ENCODE peak calls at places on chromosomes 4 and X, in four cellular contexts. U is GM04504, A is H9, C is SHP77. V is an unnamed sample.

GRCh38 chrX:24877854-24878650 is 137.7 kb downstream of the ARX start:
- DNase-seq in U (no peak), A (no peak), C (no peak), V (no peak)

GRCh38 chrX:40281341-40282005 is 183.7 kb upstream of the BCOR start:
- DNase-seq in U (no peak), A (no peak), C (no peak), V (no peak)

GRCh38 chr4:1711055-1711905 is 839 bp downstream of the SLBP start:
- DNase-seq in U (peak; percentile 29), A (peak; percentile 48), C (no peak), V (peak; percentile 69)

GRCh38 chr4:29310252-29310651 is 1409.9 kb upstream of the PCDH7 start:
- DNase-seq in U (no peak), A (no peak), C (no peak), V (no peak)

GRCh38 chr4:4521767-4522166 is 20.1 kb downstream of the STX18 start:
- DNase-seq in U (no peak), A (no peak), C (no peak), V (no peak)

GRCh38 chr4:91488946-91489345 is 814.8 kb upstream of the GRID2 start:
- DNase-seq in U (no peak), A (no peak), C (no peak), V (no peak)

GRCh38 chrX:56284269-56284668 is 52.1 kb downstream of the KLF8 start:
- DNase-seq in U (no peak), A (no peak), C (peak; percentile 16), V (no peak)

GRCh38 chr4:8392591-8393190 is 47.8 kb downstream of the ACOX3 start:
- DNase-seq in U (no peak), A (no peak), C (no peak), V (no peak)

GRCh38 chr4:150302553-150302952 is 224.3 kb downstream of the DCLK2 start:
- DNase-seq in U (peak; percentile 73), A (no peak), C (no peak), V (no peak)

GRCh38 chrX:146278381-146278780 is 460.8 kb downstream of the SLITRK2 start:
- DNase-seq in U (no peak), A (peak; percentile 36), C (no peak), V (no peak)

GRCh38 chr4:112732142-112732541 is 95.2 kb downstream of the LARP7 start:
- DNase-seq in U (no peak), A (no peak), C (no peak), V (no peak)

GRCh38 chr4:19913670-19914069 is 338.0 kb upstream of the SLIT2 start:
- DNase-seq in U (no peak), A (no peak), C (no peak), V (no peak)

GRCh38 chr4:185915271-185915670 is 103.3 kb upstream of the SORBS2 start:
- DNase-seq in U (no peak), A (no peak), C (no peak), V (no peak)

GRCh38 chr4:39970559-39971270 is 7.0 kb downstream of the PDS5A start:
- DNase-seq in U (no peak), A (peak; percentile 43), C (no peak), V (no peak)

GRCh38 chr4:173185832-173186545 is 17.4 kb downstream of the GALNT7 start:
- DNase-seq in U (no peak), A (no peak), C (no peak), V (no peak)

GRCh38 chrX:38880460-38880859 is 79.2 kb downstream of the MID1IP1 start:
- DNase-seq in U (no peak), A (no peak), C (peak; percentile 7), V (no peak)

GRCh38 chr4:138507527-138507926 is 265.4 kb upstream of the SLC7A11 start:
- DNase-seq in U (no peak), A (no peak), C (no peak), V (no peak)

GRCh38 chrX:144335402-144335801 is 451.5 kb downstream of the UBE2NL start:
- DNase-seq in U (no peak), A (peak; percentile 62), C (no peak), V (no peak)

GRCh38 chr4:83028976-83029375 is 6.0 kb upstream of the COPS4 start:
- DNase-seq in U (no peak), A (no peak), C (no peak), V (no peak)

GRCh38 chr4:89298788-89299152 is 8.8 kb downstream of the GPRIN3 start:
- DNase-seq in U (no peak), A (no peak), C (no peak), V (no peak)

GRCh38 chr4:7157666-7158065 is 34.7 kb upstream of the SORCS2 start:
- DNase-seq in U (no peak), A (peak; percentile 4), C (no peak), V (no peak)

GRCh38 chr4:144709159-144709558 is 63.2 kb downstream of the HHIP start:
- DNase-seq in U (no peak), A (no peak), C (no peak), V (no peak)

GRCh38 chr4:23972805-23973204 is 83.0 kb upstream of the PPARGC1A start:
- DNase-seq in U (no peak), A (no peak), C (no peak), V (no peak)

GRCh38 chr4:102761478-102761790 is 666 bp upstream of the MANBA start:
- DNase-seq in U (no peak), A (no peak), C (no peak), V (no peak)

GRCh38 chr4:8761824-8762205 is 109.8 kb downstream of the HMX1 start:
- DNase-seq in U (no peak), A (no peak), C (no peak), V (no peak)

GRCh38 chr4:74097161-74097560 is 1.8 kb downstream of the CXCL2 start:
- DNase-seq in U (no peak), A (no peak), C (no peak), V (no peak)

GRCh38 chr4:72365016-72365415 is 204.0 kb downstream of the ADAMTS3 start:
- DNase-seq in U (no peak), A (no peak), C (no peak), V (no peak)

GRCh38 chr4:151430737-151431457 is 21.9 kb downstream of the FHIP1A start:
- DNase-seq in U (no peak), A (no peak), C (no peak), V (no peak)

GRCh38 chrX:110806145-110806544 is 10.5 kb upstream of the CHRDL1 start:
- DNase-seq in U (peak; percentile 19), A (no peak), C (no peak), V (no peak)

GRCh38 chrX:21847342-21847741 is 7.9 kb downstream of the MBTPS2 start:
- DNase-seq in U (no peak), A (no peak), C (no peak), V (no peak)

GRCh38 chr4:177080388-177080787 is 229.3 kb upstream of the NEIL3 start:
- DNase-seq in U (no peak), A (no peak), C (no peak), V (no peak)

GRCh38 chrX:107025538-107025937 is 25.5 kb upstream of the MORC4 start:
- DNase-seq in U (no peak), A (no peak), C (peak; percentile 17), V (no peak)

GRCh38 chrX:17805120-17805519 is 56.0 kb downstream of the RAI2 start:
- DNase-seq in U (no peak), A (peak; percentile 45), C (no peak), V (no peak)

GRCh38 chrX:36898301-36898700 is 109.9 kb upstream of the FAM47C start:
- DNase-seq in U (no peak), A (no peak), C (no peak), V (no peak)

GRCh38 chrX:1205681-1206611 is 6.5 kb downstream of the CRLF2 start:
- DNase-seq in U (peak; percentile 41), A (peak; percentile 76), C (no peak), V (peak; percentile 66)

GRCh38 chr4:103415801-103416200 is 217.7 kb upstream of the CENPE start:
- DNase-seq in U (no peak), A (no peak), C (no peak), V (no peak)

GRCh38 chrX:31213941-31214340 is 142.1 kb upstream of the FTHL17 start:
- DNase-seq in U (no peak), A (no peak), C (peak; percentile 5), V (no peak)

GRCh38 chrX:141142946-141143345 is 34.0 kb downstream of the LDOC1 start:
- DNase-seq in U (no peak), A (no peak), C (no peak), V (no peak)

GRCh38 chrX:71609095-71609750 is 9.1 kb downstream of the CXCR3 start:
- DNase-seq in U (no peak), A (no peak), C (no peak), V (no peak)

V was measured in ecto neural progenitor cell.